ENCODE peak calls at places on chromosomes 4 and X, in five cellular contexts. W is uterus, C is GM13977, O is AG09309, T is cardiac fibroblast. V is an unnamed sample.

GRCh38 chr4:185920691-185921260 is 108.8 kb upstream of the SORBS2 start:
- DNase-seq in C (no peak), O (no peak), T (no peak), W (no peak), V (no peak)

GRCh38 chr4:126238010-126238409 is 923.3 kb downstream of the FAT4 start:
- DNase-seq in C (no peak), W (no peak), T (no peak), O (no peak), V (no peak)

GRCh38 chr4:20859097-20859781 is 159.0 kb downstream of the PACRGL start:
- DNase-seq in W (no peak), C (no peak), T (no peak), O (no peak), V (no peak)

GRCh38 chr4:92599044-92599443 is 295.3 kb downstream of the GRID2 start:
- DNase-seq in O (no peak), W (no peak), C (no peak), T (peak), V (no peak)

GRCh38 chr4:147078875-147079658 is 133.4 kb upstream of the TTC29 start:
- DNase-seq in C (no peak), W (peak), O (no peak), T (peak), V (no peak)

GRCh38 chr4:38490753-38491446 is 173.1 kb upstream of the KLF3 start:
- DNase-seq in C (no peak), T (peak), W (no peak), O (no peak), V (no peak)

GRCh38 chr4:83771113-83771705 is 235.3 kb downstream of the GPAT3 start:
- DNase-seq in C (peak), O (peak), T (peak), W (no peak), V (no peak)

GRCh38 chr4:1278336-1278670 is 11.4 kb upstream of the MAEA start:
- DNase-seq in C (no peak), W (no peak), T (no peak), O (no peak), V (no peak)

GRCh38 chr4:101037249-101037648 is 310.1 kb downstream of the PPP3CA start:
- DNase-seq in T (peak), W (no peak), O (no peak), C (no peak), V (no peak)

GRCh38 chrX:78650906-78651437 is 8.2 kb downstream of the RTL3 start:
- DNase-seq in T (peak), W (no peak), C (peak), O (peak), V (no peak)

GRCh38 chrX:72713130-72713529 is 976 bp downstream of the PHKA1 start:
- DNase-seq in O (no peak), W (no peak), T (no peak), C (no peak), V (no peak)

GRCh38 chrX:130896816-130897508 is 6.0 kb downstream of the ENOX2 start:
- DNase-seq in W (no peak), T (peak), C (no peak), O (no peak), V (no peak)

GRCh38 chr4:32147446-32148064 is 1427.4 kb downstream of the PCDH7 start:
- DNase-seq in O (no peak), T (no peak), W (no peak), C (no peak), V (no peak)

GRCh38 chr4:140237616-140238352 is 83.8 kb upstream of the MAML3 start:
- DNase-seq in C (no peak), T (peak), O (peak), W (peak), V (peak)

GRCh38 chr4:153748378-153748777 is 11.4 kb downstream of the RNF175 start:
- DNase-seq in O (peak), T (peak), W (no peak), C (no peak), V (no peak)

GRCh38 chr4:148064451-148064850 is 332.6 kb downstream of the ARHGAP10 start:
- DNase-seq in C (no peak), W (no peak), O (no peak), T (no peak), V (no peak)

GRCh38 chr4:102623622-102624021 is 122.5 kb downstream of the NFKB1 start:
- DNase-seq in O (no peak), T (peak), W (no peak), C (no peak), V (no peak)

GRCh38 chr4:156185514-156185913 is 231.8 kb upstream of the CTSO start:
- DNase-seq in W (no peak), O (no peak), C (no peak), T (no peak), V (no peak)

GRCh38 chr4:115851918-115852766 is 738.7 kb upstream of the NDST4 start:
- DNase-seq in O (no peak), C (peak), T (peak), W (no peak), V (peak)

GRCh38 chr4:115850799-115851509 is 737.5 kb upstream of the NDST4 start:
- DNase-seq in O (no peak), W (no peak), C (peak), T (no peak), V (peak)

DNA sequence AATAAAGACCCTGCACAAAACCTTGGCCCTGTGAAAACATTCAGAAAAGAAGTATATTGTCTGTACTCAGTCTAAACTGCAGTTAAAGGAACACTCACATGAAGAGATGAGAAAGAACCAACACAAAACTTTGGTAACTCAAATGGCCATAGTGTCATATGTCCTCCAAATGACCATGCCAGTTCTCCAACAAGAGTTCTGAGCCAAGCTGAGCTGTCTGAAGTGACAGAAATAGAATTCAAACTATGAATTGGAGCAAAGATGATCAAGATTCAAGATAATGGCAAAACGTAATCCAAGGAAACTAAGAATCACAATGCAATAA is 739.3 kb upstream of the NDST4 start:
- DNase-seq in T (no peak), C (no peak), O (no peak), W (no peak), V (no peak)
- TF ChIP-seq CTCF in T (no peak), C (no peak), O (no peak), W (no peak), V (no peak)

GRCh38 chrX:28408017-28408723 is 179.1 kb upstream of the IL1RAPL1 start:
- DNase-seq in O (no peak), T (no peak), W (no peak), C (no peak), V (no peak)
- TF ChIP-seq CTCF in O (no peak), T (no peak), W (no peak), C (no peak), V (no peak)

GRCh38 chrX:135438734-135439043 is 16.9 kb downstream of the SMIM10L2A start:
- DNase-seq in C (no peak), O (no peak), T (no peak), W (no peak), V (peak)
- TF ChIP-seq CTCF in C (no peak), O (no peak), T (no peak), W (no peak), V (no peak)

GRCh38 chrX:120450163-120450562 is 18.9 kb downstream of the LAMP2 start:
- DNase-seq in W (no peak), C (peak), O (no peak), T (peak), V (no peak)
- TF ChIP-seq CTCF in W (no peak), C (peak), O (peak), T (no peak), V (no peak)

GRCh38 chrX:53013291-53013690 is 35.3 kb upstream of the GPR173 start:
- DNase-seq in T (no peak), W (no peak), C (no peak), O (no peak), V (no peak)

GRCh38 chrX:53022381-53022780 is 26.2 kb upstream of the GPR173 start:
- DNase-seq in O (no peak), C (no peak), T (no peak), W (no peak), V (no peak)

GRCh38 chrX:53018627-53019026 is 30.0 kb upstream of the GPR173 start:
- DNase-seq in W (no peak), O (no peak), T (no peak), C (no peak), V (no peak)
- TF ChIP-seq CTCF in W (no peak), O (no peak), T (no peak), C (no peak), V (no peak)

GRCh38 chrX:85994787-85995186 is 52.6 kb downstream of the CHM start:
- DNase-seq in T (no peak), C (no peak), W (no peak), O (no peak), V (no peak)

GRCh38 chrX:85994228-85994627 is 53.1 kb downstream of the CHM start:
- DNase-seq in O (no peak), T (no peak), W (no peak), C (no peak), V (no peak)

GRCh38 chrX:85993539-85994197 is 53.7 kb downstream of the CHM start:
- DNase-seq in W (no peak), O (no peak), C (no peak), T (no peak), V (no peak)

GRCh38 chrX:85995641-85996040 is 51.7 kb downstream of the CHM start:
- DNase-seq in C (no peak), W (no peak), T (no peak), O (no peak), V (no peak)

GRCh38 chrX:85992811-85993229 is 54.5 kb downstream of the CHM start:
- DNase-seq in O (no peak), C (no peak), W (no peak), T (peak), V (no peak)
- TF ChIP-seq CTCF in O (no peak), C (no peak), W (no peak), T (no peak), V (no peak)